ENCODE peak calls at places on chromosome 19, in ten cellular contexts. J is cardiac fibroblast, D is IMR-90, A is vagina, N is mammary epithelial cell, E is thoracic aorta, C is tibial nerve, F is glutamatergic neuron, G is DND-41, Q is heart right ventricle. L is an unnamed sample.

GRCh38 chr19:37362733-37363132 is 8.2 kb upstream of the ZNF527 start:
- DNase-seq in A (no peak), C (no peak), J (peak; percentile 17), Q (no peak), G (no peak), D (no peak), F (no peak), N (no peak), E (no peak), L (no peak)

GRCh38 chr19:35037716-35038622 is 3.6 kb upstream of the HPN start:
- DNase-seq in N (no peak), Q (no peak), J (peak; percentile 56), G (no peak), C (no peak), A (no peak), F (no peak), D (no peak), E (no peak), L (no peak)

GRCh38 chr19:21328402-21328801 is 808 bp downstream of the ZNF708 start:
- DNase-seq in A (no peak), C (no peak), J (no peak), N (no peak), D (no peak), G (no peak), F (no peak), E (no peak), Q (no peak), L (no peak)

GRCh38 chr19:43723588-43723987 is 7.7 kb downstream of the IRGC start:
- DNase-seq in N (no peak), G (no peak), C (no peak), F (no peak), Q (no peak), E (no peak), A (no peak), D (no peak), J (peak; percentile 46), L (no peak)

GRCh38 chr19:36837902-36838783 is at the start of gene ZNF790:
- DNase-seq in Q (peak; percentile 85), E (peak; percentile 68), N (peak; percentile 88), C (peak; percentile 60), A (peak; percentile 87), D (peak; percentile 89), F (peak; percentile 89), J (peak; percentile 94), G (peak; percentile 86), L (peak; percentile 86)

GRCh38 chr19:9945319-9945966 is 9.1 kb upstream of the OLFM2 start:
- DNase-seq in N (peak; percentile 72), G (no peak), J (peak; percentile 99), E (peak; percentile 83), F (no peak), D (peak; percentile 100), C (peak; percentile 78), Q (peak; percentile 86), A (peak; percentile 97), L (peak; percentile 97)

GRCh38 chr19:6648141-6648715 is 21.7 kb downstream of the TNFSF14 start:
- DNase-seq in F (no peak), E (no peak), C (no peak), D (no peak), J (no peak), A (no peak), N (no peak), G (no peak), Q (no peak), L (no peak)

GRCh38 chr19:28489126-28489660 is 723.8 kb downstream of the UQCRFS1 start:
- DNase-seq in A (no peak), C (no peak), N (no peak), F (no peak), E (no peak), D (no peak), J (no peak), G (no peak), Q (no peak), L (no peak)

GRCh38 chr19:9986787-9987281 is 23.5 kb downstream of the COL5A3 start:
- DNase-seq in E (peak; percentile 28), J (no peak), F (no peak), D (peak; percentile 29), A (no peak), C (no peak), Q (peak; percentile 36), N (no peak), G (no peak), L (peak; percentile 18)

GRCh38 chr19:54418930-54419800 is 3.9 kb downstream of the TTYH1 start:
- DNase-seq in Q (no peak), F (no peak), N (no peak), G (no peak), J (no peak), D (no peak), C (no peak), A (no peak), E (no peak), L (no peak)

GRCh38 chr19:33432408-33433170 is 59.1 kb downstream of the CEBPG start:
- DNase-seq in G (no peak), J (no peak), A (no peak), N (no peak), C (no peak), F (peak; percentile 56), D (no peak), Q (no peak), E (no peak), L (no peak)

GRCh38 chr19:21398851-21399250 is 1.9 kb downstream of the ZNF493 start:
- DNase-seq in D (peak; percentile 1), N (peak; percentile 2), Q (no peak), G (no peak), E (no peak), A (no peak), F (no peak), C (no peak), J (peak; percentile 11), L (no peak)

GRCh38 chr19:41426116-41426841 is 895 bp downstream of the B3GNT8 start:
- DNase-seq in Q (no peak), E (no peak), J (no peak), A (no peak), N (no peak), D (no peak), G (no peak), F (peak; percentile 30), C (no peak), L (no peak)

GRCh38 chr19:45121827-45122345 is 28.9 kb downstream of the PPP1R37 start:
- DNase-seq in Q (no peak), G (no peak), N (no peak), A (no peak), C (no peak), J (no peak), D (no peak), F (no peak), E (no peak), L (no peak)

GRCh38 chr19:55080915-55081772 is 5.5 kb downstream of the EPS8L1 start:
- DNase-seq in N (peak; percentile 51), C (no peak), Q (peak; percentile 82), E (no peak), D (peak; percentile 44), G (no peak), A (no peak), J (peak; percentile 63), F (peak; percentile 93), L (no peak)

GRCh38 chr19:44685877-44686276 is 13.1 kb upstream of the CEACAM16 start:
- DNase-seq in C (no peak), G (no peak), F (no peak), J (peak; percentile 70), A (no peak), Q (no peak), N (no peak), E (no peak), D (peak; percentile 74), L (peak; percentile 49)

GRCh38 chr19:46134527-46134926 is 10.0 kb upstream of the IGFL3 start:
- DNase-seq in N (peak; percentile 27), G (no peak), Q (no peak), F (no peak), E (no peak), D (peak; percentile 65), A (no peak), C (no peak), J (peak; percentile 66), L (no peak)

GRCh38 chr19:39253374-39254149 is 4.9 kb upstream of the IFNL4 start:
- DNase-seq in D (no peak), G (no peak), E (no peak), A (no peak), N (no peak), Q (no peak), F (no peak), J (no peak), C (no peak), L (no peak)

DNA sequence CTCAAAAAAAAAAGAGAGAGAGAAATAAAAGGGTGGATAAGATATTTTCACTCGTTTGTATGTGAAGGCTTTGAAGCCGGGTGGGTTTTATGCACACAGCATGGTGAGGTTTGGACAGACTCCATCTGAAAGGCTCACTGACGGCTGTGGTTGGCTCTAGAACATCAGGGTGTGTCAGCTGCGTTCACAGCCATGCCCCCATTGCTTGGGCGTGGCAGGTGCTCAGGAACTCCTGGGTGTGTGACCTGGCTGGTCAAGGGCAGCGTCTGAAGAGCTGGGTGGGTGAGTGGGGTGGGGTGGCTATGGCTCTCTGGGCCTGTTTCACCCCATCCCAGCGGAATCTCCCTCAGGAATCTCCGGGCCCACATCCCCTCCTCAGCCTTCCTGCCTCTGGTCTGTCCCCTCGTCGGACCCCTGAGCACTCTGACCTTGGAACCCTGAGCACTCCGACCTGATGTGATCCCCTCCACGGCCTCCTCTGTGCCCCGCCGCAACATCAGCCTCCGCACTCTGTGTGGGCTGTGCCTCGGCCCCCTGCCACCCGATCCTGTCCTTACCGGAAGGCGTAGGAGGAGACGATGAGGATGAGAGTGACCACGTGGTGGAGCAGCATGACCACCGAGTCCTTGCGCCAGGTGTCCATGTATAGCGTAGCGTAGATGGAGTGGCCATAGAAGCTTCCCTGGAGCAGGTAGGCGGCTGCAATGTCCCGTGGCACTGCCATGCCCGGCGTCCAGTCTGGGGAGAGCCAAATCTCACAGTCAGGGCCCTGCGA is 12.2 kb downstream of the CERS1 start:
- DNase-seq in F (no peak), N (no peak), E (no peak), Q (no peak), D (no peak), C (no peak), A (no peak), J (no peak), G (no peak), L (no peak)
- TF ChIP-seq CTCF in F (no peak), N (no peak), E (no peak), Q (no peak), D (no peak), C (no peak), A (no peak), J (no peak), G (no peak), L (no peak)

GRCh38 chr19:2034729-2035589 is 16.1 kb downstream of the MKNK2 start:
- DNase-seq in D (peak; percentile 8), Q (peak; percentile 49), F (peak; percentile 43), C (peak; percentile 53), E (no peak), J (peak; percentile 56), N (no peak), A (no peak), G (peak; percentile 68), L (no peak)
- TF ChIP-seq CTCF in D (no peak), Q (no peak), F (no peak), C (no peak), E (no peak), J (no peak), N (no peak), A (no peak), G (no peak), L (no peak)

GRCh38 chr19:11286312-11286974 is 9.5 kb upstream of the TSPAN16 start:
- DNase-seq in J (peak; percentile 74), E (no peak), C (no peak), N (no peak), G (no peak), D (peak; percentile 58), F (no peak), A (no peak), Q (no peak), L (peak; percentile 11)
- TF ChIP-seq CTCF in J (peak; percentile 39), E (peak; percentile 15), C (peak; percentile 24), N (peak; percentile 24), G (no peak), D (no peak), F (no peak), A (no peak), Q (no peak), L (no peak)

GRCh38 chr19:12564016-12564664 is 12.9 kb upstream of the ZNF564 start:
- DNase-seq in G (peak; percentile 90), F (peak; percentile 94), Q (peak; percentile 91), N (peak; percentile 88), C (peak; percentile 92), D (peak; percentile 88), E (peak; percentile 65), A (no peak), J (peak; percentile 90), L (peak; percentile 89)
- TF ChIP-seq CTCF in G (peak; percentile 100), F (peak; percentile 97), Q (peak; percentile 89), N (peak; percentile 96), C (peak; percentile 84), D (peak; percentile 97), E (peak; percentile 92), A (peak; percentile 81), J (peak; percentile 97), L (peak; percentile 98)